ENCODE peak calls at places on chromosomes 3 and 15, in eight cellular contexts. One of them, this sample, is unnamed.

GRCh38 chr3:159989973-159990846 is 1.6 kb downstream of the IL12A start:
- DNase-seq in GM19239: no peak
- DNase-seq in stimulated activated CD4-positive, alpha-beta T cell treated with anti-CD3 and anti-CD28 coated beads, TNF-alpha, amount 100 ng/mL, for 4 hours: no peak
- DNase-seq in stimulated activated CD8-positive, alpha-beta memory T cell treated with anti-CD3 and anti-CD28 coated beads, Interleukin-4, amount 100 ng/mL, for 1 hour: no peak
- DNase-seq in hepatic stellate cell: no peak
- DNase-seq in SK-N-SH: peak; percentile 19
- DNase-seq in activated CD8-positive, alpha-beta memory T cell treated with anti-CD3 and anti-CD28 coated beads, Interleukin-2, amount 50 U/mL, for 48 hours: no peak
- DNase-seq in progenitor cell of endocrine pancreas: no peak
- DNase-seq in this sample: no peak

GRCh38 chr3:99191186-99191585 is 289.7 kb upstream of the DCBLD2 start:
- DNase-seq in activated CD8-positive, alpha-beta memory T cell treated with anti-CD3 and anti-CD28 coated beads, Interleukin-2, amount 50 U/mL, for 48 hours: no peak
- DNase-seq in stimulated activated CD4-positive, alpha-beta T cell treated with anti-CD3 and anti-CD28 coated beads, TNF-alpha, amount 100 ng/mL, for 4 hours: no peak
- DNase-seq in SK-N-SH: no peak
- DNase-seq in progenitor cell of endocrine pancreas: no peak
- DNase-seq in hepatic stellate cell: no peak
- DNase-seq in GM19239: no peak
- DNase-seq in stimulated activated CD8-positive, alpha-beta memory T cell treated with anti-CD3 and anti-CD28 coated beads, Interleukin-4, amount 100 ng/mL, for 1 hour: no peak
- DNase-seq in this sample: no peak

GRCh38 chr15:84797212-84797611 is 19.9 kb upstream of the ALPK3 start:
- DNase-seq in hepatic stellate cell: peak; percentile 89
- DNase-seq in GM19239: no peak
- DNase-seq in stimulated activated CD8-positive, alpha-beta memory T cell treated with anti-CD3 and anti-CD28 coated beads, Interleukin-4, amount 100 ng/mL, for 1 hour: no peak
- DNase-seq in progenitor cell of endocrine pancreas: no peak
- DNase-seq in activated CD8-positive, alpha-beta memory T cell treated with anti-CD3 and anti-CD28 coated beads, Interleukin-2, amount 50 U/mL, for 48 hours: no peak
- DNase-seq in stimulated activated CD4-positive, alpha-beta T cell treated with anti-CD3 and anti-CD28 coated beads, TNF-alpha, amount 100 ng/mL, for 4 hours: no peak
- DNase-seq in SK-N-SH: no peak
- DNase-seq in this sample: no peak

GRCh38 chr3:13088020-13089006 is 15.1 kb upstream of the IQSEC1 start:
- DNase-seq in SK-N-SH: no peak
- DNase-seq in activated CD8-positive, alpha-beta memory T cell treated with anti-CD3 and anti-CD28 coated beads, Interleukin-2, amount 50 U/mL, for 48 hours: no peak
- DNase-seq in stimulated activated CD4-positive, alpha-beta T cell treated with anti-CD3 and anti-CD28 coated beads, TNF-alpha, amount 100 ng/mL, for 4 hours: no peak
- DNase-seq in progenitor cell of endocrine pancreas: no peak
- DNase-seq in GM19239: peak; percentile 43
- DNase-seq in hepatic stellate cell: no peak
- DNase-seq in stimulated activated CD8-positive, alpha-beta memory T cell treated with anti-CD3 and anti-CD28 coated beads, Interleukin-4, amount 100 ng/mL, for 1 hour: no peak
- DNase-seq in this sample: no peak

GRCh38 chr15:51251591-51251990 is 86.8 kb downstream of the CYP19A1 start:
- DNase-seq in GM19239: no peak
- DNase-seq in hepatic stellate cell: no peak
- DNase-seq in SK-N-SH: no peak
- DNase-seq in activated CD8-positive, alpha-beta memory T cell treated with anti-CD3 and anti-CD28 coated beads, Interleukin-2, amount 50 U/mL, for 48 hours: no peak
- DNase-seq in stimulated activated CD4-positive, alpha-beta T cell treated with anti-CD3 and anti-CD28 coated beads, TNF-alpha, amount 100 ng/mL, for 4 hours: no peak
- DNase-seq in stimulated activated CD8-positive, alpha-beta memory T cell treated with anti-CD3 and anti-CD28 coated beads, Interleukin-4, amount 100 ng/mL, for 1 hour: no peak
- DNase-seq in progenitor cell of endocrine pancreas: no peak
- DNase-seq in this sample: no peak

GRCh38 chr15:73685561-73685960 is 1.4 kb downstream of the CD276 start:
- DNase-seq in activated CD8-positive, alpha-beta memory T cell treated with anti-CD3 and anti-CD28 coated beads, Interleukin-2, amount 50 U/mL, for 48 hours: peak; percentile 44
- DNase-seq in GM19239: no peak
- DNase-seq in stimulated activated CD8-positive, alpha-beta memory T cell treated with anti-CD3 and anti-CD28 coated beads, Interleukin-4, amount 100 ng/mL, for 1 hour: no peak
- DNase-seq in hepatic stellate cell: no peak
- DNase-seq in progenitor cell of endocrine pancreas: no peak
- DNase-seq in stimulated activated CD4-positive, alpha-beta T cell treated with anti-CD3 and anti-CD28 coated beads, TNF-alpha, amount 100 ng/mL, for 4 hours: no peak
- DNase-seq in SK-N-SH: no peak
- DNase-seq in this sample: no peak

GRCh38 chr3:150762662-150763121 is 277 bp downstream of the SIAH2 start:
- DNase-seq in SK-N-SH: no peak
- DNase-seq in hepatic stellate cell: peak; percentile 26
- DNase-seq in stimulated activated CD4-positive, alpha-beta T cell treated with anti-CD3 and anti-CD28 coated beads, TNF-alpha, amount 100 ng/mL, for 4 hours: no peak
- DNase-seq in progenitor cell of endocrine pancreas: no peak
- DNase-seq in stimulated activated CD8-positive, alpha-beta memory T cell treated with anti-CD3 and anti-CD28 coated beads, Interleukin-4, amount 100 ng/mL, for 1 hour: no peak
- DNase-seq in activated CD8-positive, alpha-beta memory T cell treated with anti-CD3 and anti-CD28 coated beads, Interleukin-2, amount 50 U/mL, for 48 hours: no peak
- DNase-seq in GM19239: no peak
- DNase-seq in this sample: no peak

GRCh38 chr15:42721016-42721415 is 15.9 kb downstream of the CDAN1 start:
- DNase-seq in progenitor cell of endocrine pancreas: no peak
- DNase-seq in hepatic stellate cell: no peak
- DNase-seq in stimulated activated CD4-positive, alpha-beta T cell treated with anti-CD3 and anti-CD28 coated beads, TNF-alpha, amount 100 ng/mL, for 4 hours: no peak
- DNase-seq in activated CD8-positive, alpha-beta memory T cell treated with anti-CD3 and anti-CD28 coated beads, Interleukin-2, amount 50 U/mL, for 48 hours: no peak
- DNase-seq in stimulated activated CD8-positive, alpha-beta memory T cell treated with anti-CD3 and anti-CD28 coated beads, Interleukin-4, amount 100 ng/mL, for 1 hour: no peak
- DNase-seq in GM19239: no peak
- DNase-seq in SK-N-SH: peak; percentile 6
- DNase-seq in this sample: no peak

GRCh38 chr3:123936400-123936799 is 24.6 kb downstream of the CCDC14 start:
- DNase-seq in SK-N-SH: peak; percentile 7
- DNase-seq in progenitor cell of endocrine pancreas: no peak
- DNase-seq in hepatic stellate cell: no peak
- DNase-seq in stimulated activated CD8-positive, alpha-beta memory T cell treated with anti-CD3 and anti-CD28 coated beads, Interleukin-4, amount 100 ng/mL, for 1 hour: no peak
- DNase-seq in activated CD8-positive, alpha-beta memory T cell treated with anti-CD3 and anti-CD28 coated beads, Interleukin-2, amount 50 U/mL, for 48 hours: no peak
- DNase-seq in GM19239: no peak
- DNase-seq in stimulated activated CD4-positive, alpha-beta T cell treated with anti-CD3 and anti-CD28 coated beads, TNF-alpha, amount 100 ng/mL, for 4 hours: no peak
- DNase-seq in this sample: no peak

GRCh38 chr3:12393894-12394293 is 90.4 kb upstream of the TSEN2 start:
- DNase-seq in activated CD8-positive, alpha-beta memory T cell treated with anti-CD3 and anti-CD28 coated beads, Interleukin-2, amount 50 U/mL, for 48 hours: no peak
- DNase-seq in stimulated activated CD4-positive, alpha-beta T cell treated with anti-CD3 and anti-CD28 coated beads, TNF-alpha, amount 100 ng/mL, for 4 hours: no peak
- DNase-seq in progenitor cell of endocrine pancreas: no peak
- DNase-seq in hepatic stellate cell: no peak
- DNase-seq in stimulated activated CD8-positive, alpha-beta memory T cell treated with anti-CD3 and anti-CD28 coated beads, Interleukin-4, amount 100 ng/mL, for 1 hour: no peak
- DNase-seq in SK-N-SH: no peak
- DNase-seq in GM19239: no peak
- DNase-seq in this sample: no peak

GRCh38 chr3:141432904-141433303 is 53.9 kb upstream of the RASA2 start:
- DNase-seq in SK-N-SH: no peak
- DNase-seq in hepatic stellate cell: no peak
- DNase-seq in stimulated activated CD4-positive, alpha-beta T cell treated with anti-CD3 and anti-CD28 coated beads, TNF-alpha, amount 100 ng/mL, for 4 hours: no peak
- DNase-seq in stimulated activated CD8-positive, alpha-beta memory T cell treated with anti-CD3 and anti-CD28 coated beads, Interleukin-4, amount 100 ng/mL, for 1 hour: no peak
- DNase-seq in GM19239: no peak
- DNase-seq in activated CD8-positive, alpha-beta memory T cell treated with anti-CD3 and anti-CD28 coated beads, Interleukin-2, amount 50 U/mL, for 48 hours: no peak
- DNase-seq in progenitor cell of endocrine pancreas: no peak
- DNase-seq in this sample: no peak

GRCh38 chr15:27958911-27959598 is 140.1 kb downstream of the OCA2 start:
- DNase-seq in GM19239: no peak
- DNase-seq in progenitor cell of endocrine pancreas: no peak
- DNase-seq in SK-N-SH: no peak
- DNase-seq in hepatic stellate cell: no peak
- DNase-seq in activated CD8-positive, alpha-beta memory T cell treated with anti-CD3 and anti-CD28 coated beads, Interleukin-2, amount 50 U/mL, for 48 hours: no peak
- DNase-seq in stimulated activated CD4-positive, alpha-beta T cell treated with anti-CD3 and anti-CD28 coated beads, TNF-alpha, amount 100 ng/mL, for 4 hours: no peak
- DNase-seq in stimulated activated CD8-positive, alpha-beta memory T cell treated with anti-CD3 and anti-CD28 coated beads, Interleukin-4, amount 100 ng/mL, for 1 hour: no peak
- DNase-seq in this sample: no peak

GRCh38 chr3:72388117-72388516 is 460.1 kb downstream of the SHQ1 start:
- DNase-seq in hepatic stellate cell: no peak
- DNase-seq in progenitor cell of endocrine pancreas: no peak
- DNase-seq in activated CD8-positive, alpha-beta memory T cell treated with anti-CD3 and anti-CD28 coated beads, Interleukin-2, amount 50 U/mL, for 48 hours: no peak
- DNase-seq in GM19239: no peak
- DNase-seq in stimulated activated CD4-positive, alpha-beta T cell treated with anti-CD3 and anti-CD28 coated beads, TNF-alpha, amount 100 ng/mL, for 4 hours: no peak
- DNase-seq in SK-N-SH: no peak
- DNase-seq in stimulated activated CD8-positive, alpha-beta memory T cell treated with anti-CD3 and anti-CD28 coated beads, Interleukin-4, amount 100 ng/mL, for 1 hour: no peak
- DNase-seq in this sample: no peak

GRCh38 chr15:29728418-29728817 is 93.8 kb downstream of the TJP1 start:
- DNase-seq in GM19239: no peak
- DNase-seq in stimulated activated CD8-positive, alpha-beta memory T cell treated with anti-CD3 and anti-CD28 coated beads, Interleukin-4, amount 100 ng/mL, for 1 hour: no peak
- DNase-seq in SK-N-SH: no peak
- DNase-seq in progenitor cell of endocrine pancreas: no peak
- DNase-seq in hepatic stellate cell: no peak
- DNase-seq in activated CD8-positive, alpha-beta memory T cell treated with anti-CD3 and anti-CD28 coated beads, Interleukin-2, amount 50 U/mL, for 48 hours: no peak
- DNase-seq in stimulated activated CD4-positive, alpha-beta T cell treated with anti-CD3 and anti-CD28 coated beads, TNF-alpha, amount 100 ng/mL, for 4 hours: no peak
- DNase-seq in this sample: no peak

GRCh38 chr3:122572940-122573412 is 4.5 kb upstream of the PARP15 start:
- DNase-seq in stimulated activated CD4-positive, alpha-beta T cell treated with anti-CD3 and anti-CD28 coated beads, TNF-alpha, amount 100 ng/mL, for 4 hours: peak; percentile 28
- DNase-seq in GM19239: no peak
- DNase-seq in stimulated activated CD8-positive, alpha-beta memory T cell treated with anti-CD3 and anti-CD28 coated beads, Interleukin-4, amount 100 ng/mL, for 1 hour: no peak
- DNase-seq in hepatic stellate cell: no peak
- DNase-seq in activated CD8-positive, alpha-beta memory T cell treated with anti-CD3 and anti-CD28 coated beads, Interleukin-2, amount 50 U/mL, for 48 hours: no peak
- DNase-seq in progenitor cell of endocrine pancreas: no peak
- DNase-seq in SK-N-SH: no peak
- DNase-seq in this sample: no peak

GRCh38 chr15:74489518-74490338 is 28.8 kb upstream of the UBL7 start:
- DNase-seq in hepatic stellate cell: peak; percentile 67
- DNase-seq in progenitor cell of endocrine pancreas: peak; percentile 54
- DNase-seq in stimulated activated CD4-positive, alpha-beta T cell treated with anti-CD3 and anti-CD28 coated beads, TNF-alpha, amount 100 ng/mL, for 4 hours: peak; percentile 44
- DNase-seq in GM19239: peak; percentile 75
- DNase-seq in stimulated activated CD8-positive, alpha-beta memory T cell treated with anti-CD3 and anti-CD28 coated beads, Interleukin-4, amount 100 ng/mL, for 1 hour: peak; percentile 44
- DNase-seq in activated CD8-positive, alpha-beta memory T cell treated with anti-CD3 and anti-CD28 coated beads, Interleukin-2, amount 50 U/mL, for 48 hours: peak; percentile 84
- DNase-seq in SK-N-SH: peak; percentile 88
- DNase-seq in this sample: peak; percentile 18

GRCh38 chr15:62739507-62739906 is 303.0 kb upstream of the TPM1 start:
- DNase-seq in hepatic stellate cell: peak; percentile 70
- DNase-seq in activated CD8-positive, alpha-beta memory T cell treated with anti-CD3 and anti-CD28 coated beads, Interleukin-2, amount 50 U/mL, for 48 hours: no peak
- DNase-seq in stimulated activated CD4-positive, alpha-beta T cell treated with anti-CD3 and anti-CD28 coated beads, TNF-alpha, amount 100 ng/mL, for 4 hours: no peak
- DNase-seq in progenitor cell of endocrine pancreas: no peak
- DNase-seq in SK-N-SH: peak; percentile 17
- DNase-seq in GM19239: no peak
- DNase-seq in stimulated activated CD8-positive, alpha-beta memory T cell treated with anti-CD3 and anti-CD28 coated beads, Interleukin-4, amount 100 ng/mL, for 1 hour: no peak
- DNase-seq in this sample: no peak

GRCh38 chr15:42156266-42156922 is at the start of gene PLA2G4F:
- DNase-seq in stimulated activated CD4-positive, alpha-beta T cell treated with anti-CD3 and anti-CD28 coated beads, TNF-alpha, amount 100 ng/mL, for 4 hours: no peak
- DNase-seq in GM19239: no peak
- DNase-seq in SK-N-SH: no peak
- DNase-seq in activated CD8-positive, alpha-beta memory T cell treated with anti-CD3 and anti-CD28 coated beads, Interleukin-2, amount 50 U/mL, for 48 hours: peak; percentile 43
- DNase-seq in hepatic stellate cell: no peak
- DNase-seq in progenitor cell of endocrine pancreas: no peak
- DNase-seq in stimulated activated CD8-positive, alpha-beta memory T cell treated with anti-CD3 and anti-CD28 coated beads, Interleukin-4, amount 100 ng/mL, for 1 hour: no peak
- DNase-seq in this sample: no peak

GRCh38 chr15:78369161-78369560 is 29.0 kb downstream of the CRABP1 start:
- DNase-seq in hepatic stellate cell: no peak
- DNase-seq in stimulated activated CD4-positive, alpha-beta T cell treated with anti-CD3 and anti-CD28 coated beads, TNF-alpha, amount 100 ng/mL, for 4 hours: no peak
- DNase-seq in activated CD8-positive, alpha-beta memory T cell treated with anti-CD3 and anti-CD28 coated beads, Interleukin-2, amount 50 U/mL, for 48 hours: no peak
- DNase-seq in stimulated activated CD8-positive, alpha-beta memory T cell treated with anti-CD3 and anti-CD28 coated beads, Interleukin-4, amount 100 ng/mL, for 1 hour: no peak
- DNase-seq in GM19239: no peak
- DNase-seq in progenitor cell of endocrine pancreas: no peak
- DNase-seq in SK-N-SH: no peak
- DNase-seq in this sample: no peak

GRCh38 chr3:167493240-167493639 is 19.4 kb upstream of the SERPINI2 start:
- DNase-seq in SK-N-SH: peak; percentile 2
- DNase-seq in stimulated activated CD8-positive, alpha-beta memory T cell treated with anti-CD3 and anti-CD28 coated beads, Interleukin-4, amount 100 ng/mL, for 1 hour: no peak
- DNase-seq in progenitor cell of endocrine pancreas: no peak
- DNase-seq in stimulated activated CD4-positive, alpha-beta T cell treated with anti-CD3 and anti-CD28 coated beads, TNF-alpha, amount 100 ng/mL, for 4 hours: no peak
- DNase-seq in hepatic stellate cell: no peak
- DNase-seq in activated CD8-positive, alpha-beta memory T cell treated with anti-CD3 and anti-CD28 coated beads, Interleukin-2, amount 50 U/mL, for 48 hours: no peak
- DNase-seq in GM19239: no peak
- DNase-seq in this sample: no peak

GRCh38 chr3:194399874-194400411 is 877 bp upstream of the GP5 start:
- DNase-seq in stimulated activated CD8-positive, alpha-beta memory T cell treated with anti-CD3 and anti-CD28 coated beads, Interleukin-4, amount 100 ng/mL, for 1 hour: no peak
- DNase-seq in SK-N-SH: no peak
- DNase-seq in stimulated activated CD4-positive, alpha-beta T cell treated with anti-CD3 and anti-CD28 coated beads, TNF-alpha, amount 100 ng/mL, for 4 hours: no peak
- DNase-seq in GM19239: no peak
- DNase-seq in activated CD8-positive, alpha-beta memory T cell treated with anti-CD3 and anti-CD28 coated beads, Interleukin-2, amount 50 U/mL, for 48 hours: no peak
- DNase-seq in progenitor cell of endocrine pancreas: no peak
- DNase-seq in hepatic stellate cell: no peak
- DNase-seq in this sample: no peak

GRCh38 chr3:61053781-61054496 is 197.3 kb downstream of the FHIT start:
- DNase-seq in activated CD8-positive, alpha-beta memory T cell treated with anti-CD3 and anti-CD28 coated beads, Interleukin-2, amount 50 U/mL, for 48 hours: no peak
- DNase-seq in stimulated activated CD4-positive, alpha-beta T cell treated with anti-CD3 and anti-CD28 coated beads, TNF-alpha, amount 100 ng/mL, for 4 hours: no peak
- DNase-seq in stimulated activated CD8-positive, alpha-beta memory T cell treated with anti-CD3 and anti-CD28 coated beads, Interleukin-4, amount 100 ng/mL, for 1 hour: no peak
- DNase-seq in GM19239: no peak
- DNase-seq in hepatic stellate cell: no peak
- DNase-seq in progenitor cell of endocrine pancreas: no peak
- DNase-seq in SK-N-SH: no peak
- DNase-seq in this sample: no peak

GRCh38 chr3:3286014-3286413 is 106.5 kb upstream of the CRBN start:
- DNase-seq in SK-N-SH: peak; percentile 3
- DNase-seq in activated CD8-positive, alpha-beta memory T cell treated with anti-CD3 and anti-CD28 coated beads, Interleukin-2, amount 50 U/mL, for 48 hours: no peak
- DNase-seq in hepatic stellate cell: no peak
- DNase-seq in GM19239: no peak
- DNase-seq in stimulated activated CD4-positive, alpha-beta T cell treated with anti-CD3 and anti-CD28 coated beads, TNF-alpha, amount 100 ng/mL, for 4 hours: no peak
- DNase-seq in progenitor cell of endocrine pancreas: no peak
- DNase-seq in stimulated activated CD8-positive, alpha-beta memory T cell treated with anti-CD3 and anti-CD28 coated beads, Interleukin-4, amount 100 ng/mL, for 1 hour: no peak
- DNase-seq in this sample: no peak

GRCh38 chr3:168024537-168024941 is 71.2 kb downstream of the GOLIM4 start:
- DNase-seq in hepatic stellate cell: peak; percentile 60
- DNase-seq in progenitor cell of endocrine pancreas: no peak
- DNase-seq in stimulated activated CD4-positive, alpha-beta T cell treated with anti-CD3 and anti-CD28 coated beads, TNF-alpha, amount 100 ng/mL, for 4 hours: no peak
- DNase-seq in activated CD8-positive, alpha-beta memory T cell treated with anti-CD3 and anti-CD28 coated beads, Interleukin-2, amount 50 U/mL, for 48 hours: no peak
- DNase-seq in GM19239: no peak
- DNase-seq in SK-N-SH: no peak
- DNase-seq in stimulated activated CD8-positive, alpha-beta memory T cell treated with anti-CD3 and anti-CD28 coated beads, Interleukin-4, amount 100 ng/mL, for 1 hour: no peak
- DNase-seq in this sample: no peak

GRCh38 chr3:127651516-127652172 is 21.1 kb upstream of the ABTB1 start:
- DNase-seq in stimulated activated CD8-positive, alpha-beta memory T cell treated with anti-CD3 and anti-CD28 coated beads, Interleukin-4, amount 100 ng/mL, for 1 hour: no peak
- DNase-seq in SK-N-SH: no peak
- DNase-seq in hepatic stellate cell: no peak
- DNase-seq in GM19239: no peak
- DNase-seq in activated CD8-positive, alpha-beta memory T cell treated with anti-CD3 and anti-CD28 coated beads, Interleukin-2, amount 50 U/mL, for 48 hours: no peak
- DNase-seq in progenitor cell of endocrine pancreas: no peak
- DNase-seq in stimulated activated CD4-positive, alpha-beta T cell treated with anti-CD3 and anti-CD28 coated beads, TNF-alpha, amount 100 ng/mL, for 4 hours: no peak
- DNase-seq in this sample: no peak

GRCh38 chr15:34647569-34648334 is 64.3 kb upstream of the GOLGA8B start:
- DNase-seq in stimulated activated CD8-positive, alpha-beta memory T cell treated with anti-CD3 and anti-CD28 coated beads, Interleukin-4, amount 100 ng/mL, for 1 hour: no peak
- DNase-seq in activated CD8-positive, alpha-beta memory T cell treated with anti-CD3 and anti-CD28 coated beads, Interleukin-2, amount 50 U/mL, for 48 hours: no peak
- DNase-seq in GM19239: no peak
- DNase-seq in SK-N-SH: no peak
- DNase-seq in stimulated activated CD4-positive, alpha-beta T cell treated with anti-CD3 and anti-CD28 coated beads, TNF-alpha, amount 100 ng/mL, for 4 hours: no peak
- DNase-seq in hepatic stellate cell: no peak
- DNase-seq in progenitor cell of endocrine pancreas: no peak
- DNase-seq in this sample: no peak

GRCh38 chr3:69665026-69665739 is 74.1 kb upstream of the MITF start:
- DNase-seq in progenitor cell of endocrine pancreas: no peak
- DNase-seq in activated CD8-positive, alpha-beta memory T cell treated with anti-CD3 and anti-CD28 coated beads, Interleukin-2, amount 50 U/mL, for 48 hours: no peak
- DNase-seq in stimulated activated CD8-positive, alpha-beta memory T cell treated with anti-CD3 and anti-CD28 coated beads, Interleukin-4, amount 100 ng/mL, for 1 hour: no peak
- DNase-seq in stimulated activated CD4-positive, alpha-beta T cell treated with anti-CD3 and anti-CD28 coated beads, TNF-alpha, amount 100 ng/mL, for 4 hours: no peak
- DNase-seq in hepatic stellate cell: no peak
- DNase-seq in GM19239: no peak
- DNase-seq in SK-N-SH: peak; percentile 56
- DNase-seq in this sample: no peak

GRCh38 chr15:70799667-70800450 is 36.5 kb upstream of the UACA start:
- DNase-seq in hepatic stellate cell: peak; percentile 89
- DNase-seq in activated CD8-positive, alpha-beta memory T cell treated with anti-CD3 and anti-CD28 coated beads, Interleukin-2, amount 50 U/mL, for 48 hours: no peak
- DNase-seq in stimulated activated CD4-positive, alpha-beta T cell treated with anti-CD3 and anti-CD28 coated beads, TNF-alpha, amount 100 ng/mL, for 4 hours: no peak
- DNase-seq in stimulated activated CD8-positive, alpha-beta memory T cell treated with anti-CD3 and anti-CD28 coated beads, Interleukin-4, amount 100 ng/mL, for 1 hour: no peak
- DNase-seq in GM19239: no peak
- DNase-seq in SK-N-SH: no peak
- DNase-seq in progenitor cell of endocrine pancreas: no peak
- DNase-seq in this sample: no peak

GRCh38 chr15:93035092-93035915 is 53.7 kb downstream of the RGMA start:
- DNase-seq in SK-N-SH: peak; percentile 12
- DNase-seq in progenitor cell of endocrine pancreas: no peak
- DNase-seq in stimulated activated CD8-positive, alpha-beta memory T cell treated with anti-CD3 and anti-CD28 coated beads, Interleukin-4, amount 100 ng/mL, for 1 hour: no peak
- DNase-seq in stimulated activated CD4-positive, alpha-beta T cell treated with anti-CD3 and anti-CD28 coated beads, TNF-alpha, amount 100 ng/mL, for 4 hours: no peak
- DNase-seq in hepatic stellate cell: no peak
- DNase-seq in GM19239: no peak
- DNase-seq in activated CD8-positive, alpha-beta memory T cell treated with anti-CD3 and anti-CD28 coated beads, Interleukin-2, amount 50 U/mL, for 48 hours: no peak
- DNase-seq in this sample: no peak

GRCh38 chr3:128488636-128488994 is 4.4 kb downstream of the GATA2 start:
- DNase-seq in SK-N-SH: peak; percentile 68
- DNase-seq in progenitor cell of endocrine pancreas: no peak
- DNase-seq in GM19239: no peak
- DNase-seq in stimulated activated CD4-positive, alpha-beta T cell treated with anti-CD3 and anti-CD28 coated beads, TNF-alpha, amount 100 ng/mL, for 4 hours: no peak
- DNase-seq in hepatic stellate cell: no peak
- DNase-seq in stimulated activated CD8-positive, alpha-beta memory T cell treated with anti-CD3 and anti-CD28 coated beads, Interleukin-4, amount 100 ng/mL, for 1 hour: no peak
- DNase-seq in activated CD8-positive, alpha-beta memory T cell treated with anti-CD3 and anti-CD28 coated beads, Interleukin-2, amount 50 U/mL, for 48 hours: no peak
- DNase-seq in this sample: no peak

GRCh38 chr3:10438902-10439610 is 66.3 kb downstream of the ATP2B2 start:
- DNase-seq in stimulated activated CD4-positive, alpha-beta T cell treated with anti-CD3 and anti-CD28 coated beads, TNF-alpha, amount 100 ng/mL, for 4 hours: no peak
- DNase-seq in GM19239: no peak
- DNase-seq in stimulated activated CD8-positive, alpha-beta memory T cell treated with anti-CD3 and anti-CD28 coated beads, Interleukin-4, amount 100 ng/mL, for 1 hour: no peak
- DNase-seq in activated CD8-positive, alpha-beta memory T cell treated with anti-CD3 and anti-CD28 coated beads, Interleukin-2, amount 50 U/mL, for 48 hours: no peak
- DNase-seq in progenitor cell of endocrine pancreas: no peak
- DNase-seq in hepatic stellate cell: no peak
- DNase-seq in SK-N-SH: no peak
- DNase-seq in this sample: no peak

GRCh38 chr3:98945006-98945626 is 43.6 kb upstream of the DCBLD2 start:
- DNase-seq in activated CD8-positive, alpha-beta memory T cell treated with anti-CD3 and anti-CD28 coated beads, Interleukin-2, amount 50 U/mL, for 48 hours: no peak
- DNase-seq in stimulated activated CD4-positive, alpha-beta T cell treated with anti-CD3 and anti-CD28 coated beads, TNF-alpha, amount 100 ng/mL, for 4 hours: no peak
- DNase-seq in stimulated activated CD8-positive, alpha-beta memory T cell treated with anti-CD3 and anti-CD28 coated beads, Interleukin-4, amount 100 ng/mL, for 1 hour: no peak
- DNase-seq in SK-N-SH: no peak
- DNase-seq in progenitor cell of endocrine pancreas: no peak
- DNase-seq in GM19239: no peak
- DNase-seq in hepatic stellate cell: no peak
- DNase-seq in this sample: no peak

GRCh38 chr3:158522737-158523136 is 48.3 kb upstream of the MLF1 start:
- DNase-seq in hepatic stellate cell: no peak
- DNase-seq in SK-N-SH: no peak
- DNase-seq in stimulated activated CD8-positive, alpha-beta memory T cell treated with anti-CD3 and anti-CD28 coated beads, Interleukin-4, amount 100 ng/mL, for 1 hour: no peak
- DNase-seq in stimulated activated CD4-positive, alpha-beta T cell treated with anti-CD3 and anti-CD28 coated beads, TNF-alpha, amount 100 ng/mL, for 4 hours: no peak
- DNase-seq in progenitor cell of endocrine pancreas: no peak
- DNase-seq in activated CD8-positive, alpha-beta memory T cell treated with anti-CD3 and anti-CD28 coated beads, Interleukin-2, amount 50 U/mL, for 48 hours: no peak
- DNase-seq in GM19239: no peak
- DNase-seq in this sample: no peak

GRCh38 chr3:128326051-128326823 is 140.5 kb downstream of the DNAJB8 start:
- DNase-seq in hepatic stellate cell: no peak
- DNase-seq in activated CD8-positive, alpha-beta memory T cell treated with anti-CD3 and anti-CD28 coated beads, Interleukin-2, amount 50 U/mL, for 48 hours: peak; percentile 39
- DNase-seq in SK-N-SH: peak; percentile 55
- DNase-seq in stimulated activated CD4-positive, alpha-beta T cell treated with anti-CD3 and anti-CD28 coated beads, TNF-alpha, amount 100 ng/mL, for 4 hours: no peak
- DNase-seq in GM19239: no peak
- DNase-seq in progenitor cell of endocrine pancreas: no peak
- DNase-seq in stimulated activated CD8-positive, alpha-beta memory T cell treated with anti-CD3 and anti-CD28 coated beads, Interleukin-4, amount 100 ng/mL, for 1 hour: no peak
- DNase-seq in this sample: no peak